ENCODE peak calls at places on chromosome 21, in ten cellular contexts. S is aorta; V is upper lobe of left lung; H is natural killer cell; K is activated CD8-positive, alpha-beta memory T cell treated with anti-CD3 and anti-CD28 coated beads, Interleukin-2, amount 10 ng/mL, durations not matched to agents 7 days and 5 days; Z is lung; J is T-cell; Q is K562; D is left cardiac atrium; X is left lung. N is an unnamed sample.

GRCh38 chr21:15775981-15776380 is 46.2 kb downstream of the USP25 start:
- ATAC-seq in X (no peak), H (no peak), V (no peak), S (no peak), Q (no peak), J (no peak), K (no peak), D (no peak), Z (no peak), N (no peak)

GRCh38 chr21:24045775-24046215 is 1561.5 kb downstream of the MRPL39 start:
- ATAC-seq in J (no peak), D (peak), S (peak), H (no peak), V (peak), X (peak), K (no peak), Q (no peak), Z (peak), N (no peak)

GRCh38 chr21:39504230-39504629 is 52.5 kb downstream of the SH3BGR start:
- ATAC-seq in V (no peak), H (no peak), J (no peak), Q (peak), D (no peak), S (no peak), Z (no peak), X (no peak), K (no peak), N (no peak)

GRCh38 chr21:43985690-43986251 is 26.3 kb upstream of the TRAPPC10 start:
- ATAC-seq in Z (no peak), K (no peak), D (peak), V (no peak), Q (peak), S (no peak), J (peak), H (no peak), X (no peak), N (no peak)

GRCh38 chr21:32612999-32613337 is 791 bp upstream of the CFAP298 start:
- ATAC-seq in S (peak), K (no peak), D (peak), H (no peak), Z (peak), Q (peak), V (peak), X (peak), J (peak), N (no peak)

GRCh38 chr21:44515359-44516165 is 24.4 kb downstream of the KRTAP10-1 start:
- ATAC-seq in Q (no peak), H (no peak), Z (no peak), K (no peak), V (no peak), S (no peak), D (no peak), J (no peak), X (no peak), N (no peak)

GRCh38 chr21:27070881-27071670 is 104.2 kb upstream of the ADAMTS5 start:
- ATAC-seq in H (no peak), V (no peak), J (no peak), D (no peak), X (no peak), Q (no peak), S (peak), K (no peak), Z (no peak), N (no peak)

GRCh38 chr21:41932576-41933258 is 21.1 kb downstream of the C2CD2 start:
- ATAC-seq in J (no peak), V (peak), Q (peak), H (no peak), K (no peak), Z (no peak), X (peak), S (peak), D (peak), N (no peak)

GRCh38 chr21:35525443-35525842 is 476.3 kb upstream of the RUNX1 start:
- ATAC-seq in H (peak), S (no peak), J (no peak), X (no peak), V (no peak), K (no peak), Q (no peak), Z (no peak), D (no peak), N (peak)

GRCh38 chr21:34202553-34203332 is 129.4 kb downstream of the MRPS6 start:
- ATAC-seq in J (no peak), Z (no peak), H (peak), D (peak), V (peak), X (peak), S (peak), K (no peak), Q (peak), N (no peak)

GRCh38 chr21:17784604-17785402 is 34.4 kb downstream of the C21orf91 start:
- ATAC-seq in V (peak), Z (no peak), J (no peak), D (no peak), H (peak), S (no peak), K (peak), X (no peak), Q (no peak), N (peak)

GRCh38 chr21:16590186-16590585 is 860.4 kb downstream of the USP25 start:
- ATAC-seq in Q (no peak), J (no peak), D (no peak), S (no peak), X (no peak), H (no peak), Z (no peak), K (no peak), V (no peak), N (no peak)

GRCh38 chr21:29656504-29657227 is 283.1 kb downstream of the GRIK1 start:
- ATAC-seq in J (no peak), D (peak), Z (no peak), H (peak), K (peak), S (no peak), V (no peak), X (peak), Q (peak), N (no peak)

GRCh38 chr21:44874240-44874496 is 678 bp upstream of the PTTG1IP start:
- ATAC-seq in S (no peak), X (no peak), K (no peak), V (no peak), D (no peak), Z (no peak), J (peak), Q (no peak), H (no peak), N (no peak)

GRCh38 chr21:44687671-44688070 is 5.7 kb upstream of the KRTAP12-1 start:
- ATAC-seq in J (no peak), H (no peak), X (no peak), D (no peak), V (no peak), Q (no peak), S (no peak), Z (no peak), K (no peak), N (no peak)

GRCh38 chr21:45263534-45263933 is 24.2 kb downstream of the POFUT2 start:
- ATAC-seq in Q (no peak), V (no peak), K (no peak), S (no peak), X (no peak), D (no peak), Z (no peak), J (no peak), H (no peak), N (no peak)

GRCh38 chr21:35427320-35428040 is 378.4 kb upstream of the RUNX1 start:
- ATAC-seq in Z (peak), S (peak), V (peak), H (no peak), X (peak), Q (no peak), K (no peak), D (peak), J (no peak), N (no peak)

GRCh38 chr21:37582613-37583012 is 216.0 kb downstream of the DYRK1A start:
- ATAC-seq in Q (peak), X (peak), V (no peak), H (peak), Z (no peak), D (peak), J (no peak), S (no peak), K (peak), N (no peak)

GRCh38 chr21:26732442-26733221 is 112.6 kb downstream of the ADAMTS1 start:
- ATAC-seq in V (peak), J (no peak), X (peak), Z (no peak), K (no peak), H (peak), S (peak), Q (no peak), D (peak), N (no peak)

GRCh38 chr21:29812947-29813346 is 126.8 kb downstream of the GRIK1 start:
- ATAC-seq in K (no peak), Z (no peak), D (no peak), V (no peak), X (no peak), Q (no peak), H (no peak), J (no peak), S (no peak), N (no peak)

GRCh38 chr21:34946385-34947121 is 102.5 kb downstream of the RUNX1 start:
- ATAC-seq in H (peak), S (no peak), X (peak), K (peak), V (peak), Z (no peak), J (peak), Q (peak), D (no peak), N (peak)